ENCODE peak calls at places on chromosomes 4 and X, in nine cellular contexts. O, C, F, E, K, R, N, W and S are unnamed samples.

GRCh38 chr4:147407261-147408045 is 73.4 kb upstream of the EDNRA start:
- DNase-seq in O (no peak), C (peak; percentile 12), F (no peak), E (peak; percentile 37), K (no peak), R (no peak), N (peak; percentile 16), W (no peak), S (no peak)

GRCh38 chrX:140274761-140275525 is 229.9 kb downstream of the SOX3 start:
- DNase-seq in O (peak; percentile 63), C (peak; percentile 59), F (peak; percentile 77), E (peak; percentile 36), K (no peak), R (no peak), N (no peak), W (no peak), S (no peak)

GRCh38 chrX:71095971-71096701 is 485 bp downstream of the FOXO4 start:
- DNase-seq in O (peak; percentile 26), C (peak; percentile 58), F (peak; percentile 28), E (no peak), K (no peak), R (no peak), N (peak; percentile 21), W (peak; percentile 43), S (no peak)

GRCh38 chr4:138182838-138183426 is 59.2 kb downstream of the SLC7A11 start:
- DNase-seq in O (peak; percentile 67), C (peak; percentile 52), F (peak; percentile 70), E (peak; percentile 60), K (peak; percentile 63), R (peak; percentile 71), N (peak; percentile 45), W (peak; percentile 10), S (peak; percentile 60)

GRCh38 chr4:95255396-95256107 is 293.2 kb downstream of the UNC5C start:
- DNase-seq in O (peak; percentile 43), C (no peak), F (peak; percentile 70), E (no peak), K (no peak), R (peak; percentile 17), N (no peak), W (no peak), S (no peak)

GRCh38 chrX:119734897-119735339 is 23.5 kb upstream of the SOWAHD start:
- DNase-seq in O (no peak), C (no peak), F (peak; percentile 26), E (no peak), K (no peak), R (no peak), N (no peak), W (peak; percentile 35), S (no peak)

GRCh38 chr4:76386566-76387305 is 34.2 kb downstream of the CCDC158 start:
- DNase-seq in O (no peak), C (no peak), F (no peak), E (no peak), K (no peak), R (no peak), N (no peak), W (no peak), S (no peak)

GRCh38 chrX:119667111-119667928 is 25.6 kb downstream of the SEPTIN6 start:
- DNase-seq in O (no peak), C (no peak), F (no peak), E (no peak), K (no peak), R (no peak), N (no peak), W (peak; percentile 39), S (no peak)

GRCh38 chrX:10741003-10741402 is 120.6 kb upstream of the MID1 start:
- DNase-seq in O (no peak), C (no peak), F (no peak), E (no peak), K (no peak), R (no peak), N (no peak), W (peak; percentile 15), S (no peak)

GRCh38 chr4:24897639-24898038 is 15.2 kb downstream of the CCDC149 start:
- DNase-seq in O (no peak), C (no peak), F (no peak), E (no peak), K (no peak), R (no peak), N (no peak), W (no peak), S (no peak)

GRCh38 chrX:75276666-75277065 is 2.8 kb downstream of the UPRT start:
- DNase-seq in O (no peak), C (no peak), F (no peak), E (no peak), K (no peak), R (no peak), N (no peak), W (no peak), S (no peak)

GRCh38 chrX:63751481-63751880 is 33.5 kb downstream of the ARHGEF9 start:
- DNase-seq in O (no peak), C (no peak), F (no peak), E (no peak), K (no peak), R (no peak), N (no peak), W (no peak), S (no peak)

GRCh38 chr4:188268081-188268908 is 129.1 kb downstream of the TRIML1 start:
- DNase-seq in O (no peak), C (no peak), F (no peak), E (peak; percentile 41), K (no peak), R (no peak), N (no peak), W (no peak), S (no peak)

GRCh38 chr4:77110707-77111106 is 34.9 kb upstream of the CCNI start:
- DNase-seq in O (no peak), C (no peak), F (peak; percentile 26), E (no peak), K (no peak), R (no peak), N (no peak), W (no peak), S (no peak)

GRCh38 chrX:20019672-20020365 is 29.0 kb upstream of the BCLAF3 start:
- DNase-seq in O (no peak), C (no peak), F (no peak), E (no peak), K (no peak), R (no peak), N (no peak), W (no peak), S (no peak)

GRCh38 chr4:69738872-69739271 is 21.5 kb downstream of the SULT1B1 start:
- DNase-seq in O (no peak), C (no peak), F (no peak), E (no peak), K (no peak), R (no peak), N (no peak), W (no peak), S (no peak)

GRCh38 chr4:110840221-110840654 is 217.4 kb upstream of the PITX2 start:
- DNase-seq in O (peak; percentile 6), C (no peak), F (peak; percentile 72), E (no peak), K (no peak), R (no peak), N (no peak), W (no peak), S (no peak)

GRCh38 chr4:162498168-162498567 is 334.4 kb upstream of the FSTL5 start:
- DNase-seq in O (no peak), C (no peak), F (no peak), E (no peak), K (no peak), R (no peak), N (no peak), W (no peak), S (no peak)

GRCh38 chr4:162494935-162495334 is 331.1 kb upstream of the FSTL5 start:
- DNase-seq in O (no peak), C (no peak), F (no peak), E (no peak), K (no peak), R (no peak), N (no peak), W (no peak), S (no peak)

GRCh38 chr4:162499478-162499877 is 335.7 kb upstream of the FSTL5 start:
- DNase-seq in O (peak; percentile 30), C (no peak), F (peak; percentile 27), E (peak; percentile 30), K (no peak), R (no peak), N (no peak), W (peak; percentile 18), S (peak; percentile 4)

GRCh38 chr4:162502109-162502508 is 338.3 kb upstream of the FSTL5 start:
- DNase-seq in O (no peak), C (no peak), F (no peak), E (no peak), K (no peak), R (no peak), N (no peak), W (no peak), S (no peak)

GRCh38 chr4:162497564-162498167 is 333.9 kb upstream of the FSTL5 start:
- DNase-seq in O (peak; percentile 42), C (peak; percentile 43), F (peak; percentile 72), E (peak; percentile 54), K (peak; percentile 27), R (peak; percentile 67), N (peak; percentile 15), W (peak; percentile 34), S (peak; percentile 53)
- H2AFZ ChIP-seq in O (no peak overlapping the region), C (no peak overlapping the region), F (no peak overlapping the region), E (no peak overlapping the region), K (no peak overlapping the region), R (no peak overlapping the region), N (peak overlapping the region; percentile 81), W (no peak overlapping the region), S (no peak overlapping the region)

DNA sequence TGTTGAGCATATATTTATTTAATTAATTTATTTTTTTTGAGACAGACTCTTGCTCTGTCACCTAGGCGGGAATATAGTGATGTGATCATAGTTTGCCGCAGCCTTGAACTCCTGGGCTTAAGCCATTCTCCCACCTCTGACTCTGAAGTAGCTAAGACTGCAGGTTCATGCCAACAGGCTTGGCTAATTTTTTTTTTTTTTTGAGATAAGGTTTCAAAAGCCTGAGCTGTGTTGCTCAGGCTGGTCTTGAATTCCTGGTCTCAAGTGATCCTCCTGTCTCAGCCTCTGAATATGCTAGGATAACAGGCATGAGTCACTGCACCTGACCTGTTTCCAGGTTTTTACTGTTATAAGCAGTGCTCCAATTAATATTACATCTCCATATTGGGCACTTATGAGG is 4.8 kb downstream of the ADD1 start:
- DNase-seq in O (peak; percentile 12), C (no peak), F (no peak), E (no peak), K (no peak), R (no peak), N (no peak), W (no peak), S (no peak)
- H3K4me1 ChIP-seq in O (peaks cover 9% of the 10 kb centered on the region), C (no peaks in the 10 kb centered on the region), F (peaks cover 33% of the 10 kb centered on the region), E (peaks cover 4% of the 10 kb centered on the region), K (peaks cover 6% of the 10 kb centered on the region), R (peaks cover 46% of the 10 kb centered on the region), N (peaks cover 7% of the 10 kb centered on the region), W (peaks cover 10% of the 10 kb centered on the region), S (peaks cover 39% of the 10 kb centered on the region)

GRCh38 chr4:150960818-150961217 is 54.3 kb downstream of the LRBA start:
- DNase-seq in O (peak; percentile 55), C (peak; percentile 16), F (peak; percentile 59), E (peak; percentile 83), K (peak; percentile 33), R (peak; percentile 23), N (no peak), W (peak; percentile 35), S (peak; percentile 21)
- TF ChIP-seq EZH2phosphoT487 in O (no peak), C (no peak), F (no peak), E (no peak), K (no peak), R (no peak), N (no peak), W (no peak), S (no peak)

GRCh38 chr4:7768736-7769135 is 170.9 kb downstream of the AFAP1 start:
- DNase-seq in O (no peak), C (no peak), F (no peak), E (no peak), K (no peak), R (no peak), N (no peak), W (no peak), S (no peak)
- H2AFZ ChIP-seq in O (no peak overlapping the region), C (no peak overlapping the region), F (no peak overlapping the region), E (no peak overlapping the region), K (no peak overlapping the region), R (no peak overlapping the region), N (no peak overlapping the region), W (no peak overlapping the region), S (no peak overlapping the region)